ENCODE peak calls at places on chromosomes 4 and X, in four cellular contexts. R is fibroblast of lung, I is Karpas-422, J is SK-N-SH. H is an unnamed sample.

GRCh38 chr4:136032391-136032790 is 1499.9 kb downstream of the PCDH18 start:
- DNase-seq in R (no peak), I (no peak), J (no peak), H (no peak)

GRCh38 chr4:77877167-77877566 is 14.5 kb downstream of the MRPL1 start:
- DNase-seq in R (no peak), I (no peak), J (no peak), H (no peak)

GRCh38 chr4:164136181-164136616 is 617.7 kb upstream of the SMIM31 start:
- DNase-seq in R (peak; percentile 74), I (no peak), J (no peak), H (no peak)

GRCh38 chrX:44080083-44080482 is 106.9 kb upstream of the NDP start:
- DNase-seq in R (no peak), I (no peak), J (no peak), H (no peak)

GRCh38 chr4:42327323-42327722 is 70.0 kb upstream of the SHISA3 start:
- DNase-seq in R (no peak), I (peak; percentile 29), J (no peak), H (no peak)

GRCh38 chr4:19486400-19486799 is 765.3 kb upstream of the SLIT2 start:
- DNase-seq in R (peak; percentile 11), I (no peak), J (peak; percentile 28), H (no peak)

GRCh38 chrX:139844163-139844562 is 88.7 kb downstream of the ATP11C start:
- DNase-seq in R (no peak), I (no peak), J (no peak), H (no peak)

GRCh38 chr4:148204171-148204570 is 238.0 kb downstream of the NR3C2 start:
- DNase-seq in R (no peak), I (no peak), J (no peak), H (no peak)

GRCh38 chrX:23803931-23804381 is 21.0 kb downstream of the SAT1 start:
- DNase-seq in R (peak; percentile 76), I (no peak), J (no peak), H (no peak)

GRCh38 chrX:105179644-105180043 is 40.9 kb downstream of the TEX13A start:
- DNase-seq in R (no peak), I (no peak), J (no peak), H (no peak)

DNA sequence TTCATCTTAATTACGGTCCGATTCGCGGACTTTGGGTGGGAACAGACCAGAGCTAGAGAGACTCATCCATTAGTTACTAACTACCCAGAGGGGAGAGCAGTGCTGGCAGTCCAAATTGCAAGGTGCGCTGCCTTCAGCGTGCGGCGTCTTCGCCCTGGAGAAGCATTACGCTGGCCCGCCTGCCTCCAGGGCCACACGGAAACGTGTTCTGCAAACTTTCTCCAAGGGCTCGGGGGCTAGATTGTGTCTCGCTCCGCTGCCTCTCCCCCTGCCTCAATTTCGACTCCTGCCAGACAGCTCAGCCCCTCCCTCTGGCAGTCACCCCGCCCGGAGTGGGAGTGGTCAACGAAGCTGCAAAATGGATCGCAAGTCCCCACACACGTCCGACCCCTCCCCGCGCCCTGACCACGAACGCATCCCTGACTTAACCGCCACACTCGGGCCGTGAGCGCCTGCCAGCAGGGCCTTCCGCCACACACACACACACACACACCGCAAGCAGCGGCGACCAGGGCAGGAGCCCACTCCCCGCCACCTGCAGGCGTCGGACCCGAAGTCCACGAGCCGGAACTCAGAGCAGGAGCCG is 47.0 kb upstream of the NKAP start:
- DNase-seq in R (no peak), I (no peak), J (no peak), H (no peak)
- H3K9ac ChIP-seq in R (no peak overlapping the region), I (no peak overlapping the region), J (no peak overlapping the region), H (no peak overlapping the region)

GRCh38 chr4:31741321-31741720 is 1021.2 kb downstream of the PCDH7 start:
- DNase-seq in R (peak; percentile 41), I (no peak), J (no peak), H (no peak)
- H3K9ac ChIP-seq in R (no peak overlapping the region), I (no peak overlapping the region), J (no peak overlapping the region), H (no peak overlapping the region)

GRCh38 chrX:17525762-17526555 is 151.0 kb downstream of the NHS start:
- DNase-seq in R (peak; percentile 59), I (no peak), J (no peak), H (no peak)

GRCh38 chrX:17531500-17531899 is 156.5 kb downstream of the NHS start:
- DNase-seq in R (no peak), I (no peak), J (no peak), H (no peak)

GRCh38 chrX:17527135-17527701 is 152.2 kb downstream of the NHS start:
- DNase-seq in R (peak; percentile 47), I (no peak), J (no peak), H (no peak)

GRCh38 chrX:17527932-17528331 is 152.9 kb downstream of the NHS start:
- DNase-seq in R (no peak), I (no peak), J (no peak), H (no peak)

GRCh38 chrX:17529349-17529748 is 154.3 kb downstream of the NHS start:
- DNase-seq in R (no peak), I (no peak), J (no peak), H (no peak)
- H3K9ac ChIP-seq in R (no peak overlapping the region), I (no peak overlapping the region), J (no peak overlapping the region), H (no peak overlapping the region)

GRCh38 chr4:113209153-113209552 is 159.7 kb downstream of the ANK2 start:
- DNase-seq in R (no peak), I (no peak), J (no peak), H (no peak)
- H3K9ac ChIP-seq in R (no peak overlapping the region), I (no peak overlapping the region), J (no peak overlapping the region), H (no peak overlapping the region)

GRCh38 chr4:40621229-40621591 is 8.5 kb downstream of the RBM47 start:
- DNase-seq in R (no peak), I (peak; percentile 46), J (no peak), H (no peak)
- H3K9ac ChIP-seq in R (no peak overlapping the region), I (no peak overlapping the region), J (no peak overlapping the region), H (no peak overlapping the region)

DNA sequence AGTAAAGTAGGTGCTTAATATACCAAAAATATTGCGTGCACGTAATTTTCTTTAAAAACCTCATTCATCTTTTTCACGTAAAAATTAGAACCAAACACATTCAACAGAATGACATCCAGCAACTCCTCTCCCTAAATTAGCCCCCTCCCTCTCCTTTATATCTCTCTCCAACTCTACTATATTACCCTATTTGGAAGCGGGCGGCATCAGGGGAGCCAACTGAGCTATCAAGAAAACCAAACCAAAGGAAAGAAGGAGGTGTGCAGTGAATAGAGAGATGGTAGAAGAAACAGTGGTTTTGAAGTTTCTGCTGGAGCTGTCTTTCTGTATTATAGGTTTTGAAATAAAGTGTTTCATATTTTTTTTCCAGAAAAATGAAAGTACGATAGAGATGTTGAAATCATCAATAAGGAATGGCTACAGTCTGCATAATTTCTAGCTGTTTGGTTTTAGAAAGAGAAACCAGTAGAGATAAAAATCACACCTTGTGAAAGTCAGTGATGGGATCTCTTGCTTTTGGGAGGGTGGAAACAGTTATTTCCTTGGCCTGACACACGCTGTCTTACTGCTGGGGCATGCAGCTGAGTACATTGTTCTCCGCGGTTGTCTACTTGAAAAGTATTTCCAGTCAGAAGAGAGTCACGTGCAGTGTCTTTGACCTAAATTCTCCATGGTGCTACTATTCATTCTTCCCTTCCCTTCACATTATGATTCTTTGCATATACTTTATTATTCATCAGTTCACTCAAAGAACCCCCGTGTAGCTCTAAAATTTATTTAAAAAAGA is 94.1 kb upstream of the WDR17 start:
- DNase-seq in R (peak; percentile 12), I (no peak), J (no peak), H (no peak)
- H3K9ac ChIP-seq in R (no peak overlapping the region), I (no peak overlapping the region), J (no peak overlapping the region), H (no peak overlapping the region)

GRCh38 chr4:155597281-155597680 is 69.4 kb upstream of the GUCY1A1 start:
- DNase-seq in R (no peak), I (peak; percentile 64), J (no peak), H (no peak)
- H3K9ac ChIP-seq in R (no peak overlapping the region), I (peak overlapping the region; percentile 36), J (no peak overlapping the region), H (no peak overlapping the region)

GRCh38 chrX:129981207-129981553 is 1.3 kb upstream of the BCORL1 start:
- DNase-seq in R (no peak), I (no peak), J (no peak), H (no peak)
- H3K9ac ChIP-seq in R (no peak overlapping the region), I (peak overlapping the region; percentile 75), J (peak overlapping the region; percentile 48), H (peak overlapping the region; percentile 21)

GRCh38 chrX:104013158-104013557 is 350 bp downstream of the H2BW1 start:
- DNase-seq in R (no peak), I (no peak), J (no peak), H (no peak)

GRCh38 chrX:104013606-104014005 is at the start of gene H2BW1:
- DNase-seq in R (no peak), I (no peak), J (no peak), H (no peak)

DNA sequence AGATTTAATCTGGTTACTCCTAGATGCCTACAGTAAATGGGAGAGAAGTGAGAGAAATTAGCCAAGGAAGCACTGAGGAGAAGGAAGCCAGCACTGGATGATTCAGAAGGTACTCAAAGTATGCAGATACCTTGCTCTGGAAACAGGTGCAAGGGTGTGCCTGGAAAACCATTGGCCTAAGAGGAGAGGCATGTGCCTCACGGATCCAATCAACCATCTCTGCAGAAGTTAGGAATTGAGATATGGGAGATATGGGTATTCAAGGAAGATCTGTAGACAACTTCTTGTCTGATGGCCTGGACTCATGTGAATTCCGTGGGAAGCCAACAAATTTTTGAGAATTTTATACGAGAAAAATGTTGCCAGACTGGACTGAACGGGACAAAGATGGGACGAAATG is 4.7 kb downstream of the H2BW1 start:
- DNase-seq in R (no peak), I (no peak), J (no peak), H (no peak)
- H3K9ac ChIP-seq in R (no peak overlapping the region), I (no peak overlapping the region), J (no peak overlapping the region), H (no peak overlapping the region)